ENCODE peak calls at places on chromosomes 13 and 19, in six cellular contexts. B is left ventricle myocardium inferior, T is H9, U is fibroblast of lung, J is progenitor cell of endocrine pancreas, O is left lung. V is an unnamed sample.

GRCh38 chr13:40681341-40682051 is 15.1 kb upstream of the FOXO1 start:
- DNase-seq in B (no peak), T (peak), U (peak), J (no peak), O (no peak), V (no peak)

GRCh38 chr13:74930402-74931165 is 551.4 kb downstream of the TBC1D4 start:
- DNase-seq in B (no peak), T (no peak), U (peak), J (no peak), O (no peak), V (no peak)

GRCh38 chr19:34082289-34083077 is 89.8 kb upstream of the LSM14A start:
- DNase-seq in B (no peak), T (peak), U (no peak), J (no peak), O (no peak), V (no peak)

GRCh38 chr19:2675892-2676291 is 26.6 kb downstream of the GNG7 start:
- DNase-seq in B (peak), T (no peak), U (no peak), J (no peak), O (no peak), V (no peak)

GRCh38 chr19:3064011-3064330 is 1.7 kb upstream of the TLE5 start:
- DNase-seq in B (no peak), T (no peak), U (no peak), J (no peak), O (no peak), V (no peak)

GRCh38 chr19:16261584-16262370 is 62.8 kb upstream of the KLF2 start:
- DNase-seq in B (no peak), T (no peak), U (no peak), J (no peak), O (no peak), V (no peak)

GRCh38 chr19:13573268-13573667 is 67.0 kb upstream of the CACNA1A start:
- DNase-seq in B (no peak), T (peak), U (no peak), J (no peak), O (no peak), V (no peak)

GRCh38 chr19:35114656-35115537 is 726 bp upstream of the FXYD3 start:
- DNase-seq in B (peak), T (peak), U (peak), J (peak), O (peak), V (peak)

GRCh38 chr19:39124136-39124764 is 1.3 kb upstream of the PAK4 start:
- DNase-seq in B (no peak), T (no peak), U (no peak), J (no peak), O (no peak), V (no peak)

GRCh38 chr13:38473305-38473704 is 123.7 kb downstream of the UFM1 start:
- DNase-seq in B (no peak), T (no peak), U (no peak), J (no peak), O (no peak), V (no peak)

GRCh38 chr13:47033216-47033615 is 136.4 kb upstream of the HTR2A start:
- DNase-seq in B (no peak), T (no peak), U (peak), J (no peak), O (no peak), V (no peak)

GRCh38 chr13:41411536-41411935 is 45.8 kb upstream of the RGCC start:
- DNase-seq in B (no peak), T (peak), U (peak), J (no peak), O (no peak), V (no peak)

GRCh38 chr13:88000239-88000638 is 329.1 kb downstream of the SLITRK5 start:
- DNase-seq in B (no peak), T (no peak), U (peak), J (no peak), O (no peak), V (no peak)

GRCh38 chr19:11152318-11153062 is 3.1 kb downstream of the SPC24 start:
- DNase-seq in B (peak), T (no peak), U (peak), J (no peak), O (no peak), V (no peak)

GRCh38 chr19:48616491-48617056 is 1.7 kb upstream of the FAM83E start:
- DNase-seq in B (no peak), T (peak), U (no peak), J (no peak), O (no peak), V (no peak)

GRCh38 chr13:94595006-94595942 is 678 bp downstream of the TGDS start:
- DNase-seq in B (no peak), T (peak), U (peak), J (no peak), O (no peak), V (peak)

GRCh38 chr13:49853535-49853934 is 61.1 kb upstream of the KPNA3 start:
- DNase-seq in B (no peak), T (no peak), U (no peak), J (no peak), O (no peak), V (no peak)

GRCh38 chr13:109867766-109868165 is 81.4 kb upstream of the IRS2 start:
- DNase-seq in B (no peak), T (no peak), U (no peak), J (no peak), O (no peak), V (no peak)

GRCh38 chr13:73467103-73467502 is 408.3 kb downstream of the KLF5 start:
- DNase-seq in B (no peak), T (no peak), U (peak), J (no peak), O (no peak), V (no peak)

GRCh38 chr19:5103812-5104410 is 135.0 kb downstream of the KDM4B start:
- DNase-seq in B (no peak), T (no peak), U (no peak), J (no peak), O (no peak), V (no peak)

GRCh38 chr13:83449666-83450395 is 432.4 kb downstream of the SLITRK1 start:
- DNase-seq in B (no peak), T (no peak), U (peak), J (no peak), O (no peak), V (no peak)

GRCh38 chr19:796692-797527 is at the start of gene PTBP1:
- DNase-seq in B (peak), T (peak), U (peak), J (peak), O (peak), V (peak)
- TF ChIP-seq CTCF in B (peak), T (no peak), U (no peak), J (no peak), O (peak), V (peak)

GRCh38 chr13:44022196-44022595 is 142.5 kb downstream of the LACC1 start:
- DNase-seq in B (no peak), T (no peak), U (peak), J (no peak), O (no peak), V (no peak)

GRCh38 chr13:44030615-44031014 is 150.9 kb downstream of the LACC1 start:
- DNase-seq in B (no peak), T (no peak), U (no peak), J (no peak), O (no peak), V (no peak)

GRCh38 chr13:44024496-44025155 is 144.9 kb downstream of the LACC1 start:
- DNase-seq in B (no peak), T (no peak), U (no peak), J (no peak), O (no peak), V (no peak)

GRCh38 chr13:44021422-44021821 is 141.7 kb downstream of the LACC1 start:
- DNase-seq in B (no peak), T (no peak), U (no peak), J (no peak), O (no peak), V (no peak)

GRCh38 chr13:44026194-44026593 is 146.5 kb downstream of the LACC1 start:
- DNase-seq in B (no peak), T (no peak), U (no peak), J (no peak), O (no peak), V (no peak)
- TF ChIP-seq CTCF in B (no peak), T (peak), U (no peak), J (peak), O (no peak), V (no peak)

GRCh38 chr13:112064222-112064621 is 2.7 kb upstream of the SOX1 start:
- DNase-seq in B (no peak), T (no peak), U (no peak), J (no peak), O (no peak), V (no peak)
- TF ChIP-seq CTCF in B (no peak), T (no peak), U (no peak), J (no peak), O (no peak), V (no peak)

DNA sequence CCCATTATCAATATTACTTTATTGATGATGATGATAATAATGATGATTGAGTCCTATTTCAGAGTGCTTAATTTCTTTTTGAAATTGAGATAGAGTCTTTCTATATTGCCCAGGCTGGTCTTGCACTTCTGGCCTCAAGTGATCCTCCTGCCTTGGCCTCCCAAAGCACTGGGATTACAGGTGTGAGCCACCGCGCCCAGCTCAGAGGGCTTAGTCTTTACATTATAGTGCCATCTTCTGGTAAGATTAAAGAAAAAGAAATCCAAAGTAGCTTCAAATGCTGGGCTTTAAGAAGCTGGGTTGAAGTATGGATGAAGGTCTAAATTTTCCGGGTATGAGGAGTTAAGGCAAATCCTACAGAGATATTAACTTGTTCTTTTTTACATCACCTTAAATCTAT is 3.4 kb upstream of the ZNF333 start:
- DNase-seq in B (no peak), T (no peak), U (no peak), J (no peak), O (no peak), V (no peak)
- TF ChIP-seq CTCF in B (peak), T (peak), U (peak), J (peak), O (no peak), V (no peak)

GRCh38 chr13:113625965-113626661 is 31.9 kb downstream of the ATP4B start:
- DNase-seq in B (peak), T (no peak), U (peak), J (no peak), O (no peak), V (no peak)
- TF ChIP-seq CTCF in B (no peak), T (no peak), U (no peak), J (no peak), O (no peak), V (no peak)

GRCh38 chr19:44653977-44654784 is 10.5 kb downstream of the PVR start:
- DNase-seq in B (peak), T (peak), U (peak), J (peak), O (peak), V (no peak)
- TF ChIP-seq CTCF in B (peak), T (peak), U (peak), J (peak), O (peak), V (no peak)

DNA sequence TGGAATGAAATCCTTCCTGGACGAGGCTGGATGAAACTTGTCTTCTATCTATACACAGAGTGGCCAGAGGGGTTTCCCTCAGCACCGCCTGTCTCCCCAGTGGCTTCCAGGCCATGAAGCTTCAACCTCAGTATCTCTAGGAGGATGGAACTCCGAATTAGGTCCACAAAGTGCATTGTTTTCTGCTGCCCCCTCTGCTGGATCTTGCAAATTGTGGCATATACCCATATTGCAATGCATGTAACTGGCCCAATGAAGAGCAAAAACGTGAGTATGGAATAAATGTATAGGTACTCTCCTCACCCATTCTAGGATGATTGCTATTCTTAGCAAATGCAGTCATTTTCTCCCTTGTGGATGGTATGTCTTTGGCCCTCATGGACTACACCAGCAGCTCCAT is 14.7 kb upstream of the LILRB4 start:
- DNase-seq in B (no peak), T (no peak), U (no peak), J (no peak), O (no peak), V (no peak)
- TF ChIP-seq CTCF in B (no peak), T (no peak), U (no peak), J (no peak), O (no peak), V (no peak)

DNA sequence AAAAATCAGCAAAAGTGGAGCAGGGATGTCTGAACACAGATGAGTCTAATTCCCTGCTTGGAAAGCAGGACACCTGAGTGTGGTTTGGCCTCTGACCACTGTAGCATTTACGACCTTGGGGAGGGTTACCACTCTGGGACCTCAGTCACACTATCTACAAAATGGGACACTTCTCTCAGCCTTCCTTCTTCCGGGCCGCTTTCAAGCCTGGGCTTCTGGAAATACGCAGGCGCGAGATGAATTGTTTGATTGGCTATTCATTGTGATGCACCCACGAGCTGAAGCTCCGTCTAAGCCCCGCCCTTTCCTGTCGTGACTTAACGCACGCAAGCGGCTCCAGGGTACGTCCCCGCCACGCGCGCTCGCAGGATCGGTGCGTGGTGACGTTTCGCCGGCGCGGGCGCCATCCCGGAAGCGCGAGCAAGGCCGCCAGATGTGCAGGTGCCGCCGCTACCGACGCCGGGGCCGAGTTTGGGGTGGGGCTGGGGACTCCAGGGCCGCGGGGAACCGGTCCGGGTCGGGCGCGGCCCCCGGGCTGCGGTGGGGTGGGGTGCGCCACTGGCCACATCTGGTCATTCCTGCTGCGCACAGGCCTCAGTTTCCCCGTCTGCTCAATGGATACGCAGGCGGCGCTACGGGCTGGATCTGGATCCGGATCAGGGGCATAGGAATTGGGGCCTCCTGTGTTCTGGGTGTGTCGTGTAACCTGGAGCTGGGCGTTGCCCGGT is at the start of gene KXD1:
- DNase-seq in B (peak), T (peak), U (peak), J (peak), O (peak), V (peak)
- TF ChIP-seq CTCF in B (no peak), T (no peak), U (no peak), J (no peak), O (no peak), V (no peak)

DNA sequence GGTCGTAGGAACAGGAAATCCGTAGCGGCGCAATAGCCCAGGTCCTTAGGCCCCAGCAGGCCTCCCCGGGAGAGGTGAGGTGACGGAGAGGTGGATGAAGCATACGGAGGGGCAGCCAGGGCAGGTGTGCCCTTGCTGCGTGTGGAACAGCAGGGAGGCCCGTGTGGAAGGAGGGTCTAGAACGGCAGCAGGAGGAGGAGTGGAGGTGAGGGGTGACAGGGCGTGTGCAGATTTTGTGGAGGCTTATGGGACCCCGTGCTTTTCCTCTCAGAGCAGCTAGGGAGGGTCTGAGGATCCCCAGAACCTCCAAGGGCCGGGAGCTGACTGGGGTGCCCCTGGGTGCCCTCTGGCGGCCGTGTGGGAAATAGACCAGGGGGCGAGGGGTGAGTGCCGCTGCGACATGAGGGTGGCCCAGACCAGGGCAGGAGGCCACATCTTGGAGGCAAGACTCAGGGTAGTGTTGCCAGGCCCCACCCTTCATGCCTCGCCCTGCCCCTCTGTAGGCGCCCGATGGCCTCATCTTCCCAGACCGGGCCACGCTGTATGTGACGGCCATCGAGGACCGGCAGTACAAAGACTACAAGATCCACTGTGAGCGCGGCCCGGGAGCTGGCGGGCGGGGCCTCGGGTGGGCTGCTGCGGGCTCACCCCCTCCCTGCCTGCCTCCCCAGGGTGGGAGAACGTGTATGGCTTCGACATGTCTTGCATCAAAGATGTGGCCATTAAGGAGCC is 5.0 kb upstream of the ADM5 start:
- DNase-seq in B (no peak), T (peak), U (no peak), J (no peak), O (peak), V (no peak)
- TF ChIP-seq CTCF in B (peak), T (peak), U (no peak), J (peak), O (peak), V (peak)

GRCh38 chr19:54156953-54157352 is 2.6 kb downstream of the LENG1 start:
- DNase-seq in B (no peak), T (no peak), U (no peak), J (no peak), O (no peak), V (no peak)

GRCh38 chr19:54160948-54161347 is 1.4 kb upstream of the LENG1 start:
- DNase-seq in B (no peak), T (no peak), U (no peak), J (no peak), O (no peak), V (no peak)

GRCh38 chr19:54158812-54159351 is 639 bp downstream of the LENG1 start:
- DNase-seq in B (no peak), T (no peak), U (no peak), J (no peak), O (peak), V (no peak)

GRCh38 chr19:54160182-54160811 is 776 bp upstream of the LENG1 start:
- DNase-seq in B (no peak), T (no peak), U (peak), J (no peak), O (no peak), V (no peak)

GRCh38 chr19:54159352-54160181 is at the start of gene LENG1:
- DNase-seq in B (peak), T (peak), U (peak), J (peak), O (peak), V (peak)
- TF ChIP-seq CTCF in B (peak), T (peak), U (peak), J (peak), O (peak), V (peak)